ENCODE peak calls at places on chromosomes 7 and 10, in nine cellular contexts. Y is neural progenitor cell; I is amygdala; E is left kidney; L is activated CD8-positive, alpha-beta memory T cell treated with anti-CD3 and anti-CD28 coated beads, Interleukin-2, amount 50 U/mL, for 48 hours; N is brain microvascular endothelial cell; K is NCI-H524 treated with DMSO at 0.1 percent for 48 hours; B is fibroblast of the aortic adventitia; U is transverse colon. M is an unnamed sample.

GRCh38 chr10:3893904-3894563 is 109.0 kb upstream of the KLF6 start:
- DNase-seq in U (no peak), I (no peak), N (no peak), B (no peak), K (peak), L (no peak), E (no peak), Y (no peak), M (no peak)

GRCh38 chr7:27423821-27424220 is 181.2 kb downstream of the EVX1 start:
- DNase-seq in B (no peak), N (no peak), E (no peak), I (no peak), Y (no peak), K (no peak), U (no peak), L (no peak), M (no peak)

GRCh38 chr7:27737591-27737990 is 2.4 kb upstream of the TAX1BP1 start:
- DNase-seq in L (no peak), K (no peak), N (no peak), B (no peak), Y (no peak), I (no peak), U (no peak), E (no peak), M (no peak)

GRCh38 chr7:116210345-116211005 is at the start of gene TES:
- DNase-seq in U (peak), E (peak), B (peak), I (no peak), L (peak), K (no peak), Y (peak), N (no peak), M (peak)

GRCh38 chr7:1355568-1356340 is 103.5 kb downstream of the MICALL2 start:
- DNase-seq in K (no peak), L (no peak), B (no peak), E (peak), I (no peak), U (peak), N (no peak), Y (no peak), M (peak)

GRCh38 chr10:104546756-104547155 is 94.3 kb upstream of the SORCS3 start:
- DNase-seq in E (no peak), L (no peak), K (no peak), Y (peak), I (no peak), B (no peak), N (no peak), U (no peak), M (peak)

GRCh38 chr10:62437696-62438095 is 63.5 kb downstream of the ZNF365 start:
- DNase-seq in L (no peak), B (peak), K (no peak), U (no peak), Y (peak), N (peak), E (peak), I (no peak), M (peak)

GRCh38 chr7:82442492-82443043 is 1.0 kb downstream of the CACNA2D1 start:
- DNase-seq in E (peak), B (peak), I (no peak), K (no peak), U (no peak), L (peak), Y (peak), N (peak), M (peak)

GRCh38 chr10:35546824-35547225 is 58.3 kb upstream of the GJD4 start:
- DNase-seq in N (peak), U (no peak), Y (peak), K (no peak), E (no peak), B (peak), L (no peak), I (no peak), M (no peak)

GRCh38 chr10:17883621-17884020 is 68.1 kb upstream of the SLC39A12 start:
- DNase-seq in L (no peak), Y (no peak), K (no peak), N (no peak), I (no peak), B (no peak), U (peak), E (no peak), M (no peak)

GRCh38 chr10:80205478-80206276 is at the start of gene ANXA11:
- DNase-seq in K (peak), N (peak), Y (peak), B (peak), L (peak), U (peak), E (peak), I (no peak), M (peak)

GRCh38 chr10:33248638-33249037 is 85.8 kb downstream of the NRP1 start:
- DNase-seq in B (peak), N (peak), E (no peak), I (no peak), U (no peak), L (no peak), Y (no peak), K (no peak), M (no peak)

GRCh38 chr10:128324058-128324457 is 197.8 kb upstream of the MKI67 start:
- DNase-seq in L (no peak), E (peak), B (no peak), U (peak), K (no peak), N (no peak), Y (peak), I (no peak), M (peak)